ENCODE peak calls at places on chromosomes 4 and X, in six cellular contexts. Z, Q, V, H, N and X are unnamed samples.

GRCh38 chr4:687975-688694 is 816 bp downstream of the SLC49A3 start:
- DNase-seq in Q (no peak), N (no peak), H (no peak), V (no peak), Z (no peak), X (no peak)

GRCh38 chr4:55947254-55947882 is 1.4 kb upstream of the CEP135 start:
- DNase-seq in V (no peak), N (no peak), Q (no peak), H (no peak), Z (peak; percentile 36), X (peak; percentile 80)

GRCh38 chr4:8904666-8905065 is 33.0 kb upstream of the HMX1 start:
- DNase-seq in Q (no peak), H (no peak), V (no peak), Z (no peak), N (no peak), X (no peak)

GRCh38 chrX:11944486-11944885 is 186.4 kb downstream of the MSL3 start:
- DNase-seq in N (peak; percentile 68), H (no peak), Q (no peak), V (peak; percentile 26), Z (peak; percentile 82), X (peak; percentile 52)

GRCh38 chr4:73259552-73260140 is 1.0 kb upstream of the ANKRD17 start:
- DNase-seq in Q (no peak), V (no peak), N (peak; percentile 54), H (no peak), Z (peak; percentile 56), X (peak; percentile 53)

GRCh38 chr4:154293427-154293826 is 198.2 kb downstream of the DCHS2 start:
- DNase-seq in Q (no peak), H (no peak), Z (no peak), V (no peak), N (no peak), X (no peak)

GRCh38 chr4:153294631-153295030 is 49.9 kb upstream of the MND1 start:
- DNase-seq in Z (no peak), V (no peak), H (no peak), Q (no peak), N (no peak), X (peak; percentile 27)

GRCh38 chr4:169523796-169524195 is 88.6 kb downstream of the NEK1 start:
- DNase-seq in N (no peak), V (no peak), H (no peak), Q (no peak), Z (no peak), X (no peak)

GRCh38 chr4:158884280-158884679 is 115.5 kb downstream of the FNIP2 start:
- DNase-seq in H (no peak), N (peak; percentile 13), V (no peak), Q (no peak), Z (no peak), X (no peak)

GRCh38 chr4:24748758-24749350 is 46.5 kb upstream of the SOD3 start:
- DNase-seq in H (no peak), V (no peak), N (no peak), Z (no peak), Q (no peak), X (peak; percentile 33)

GRCh38 chr4:13541176-13541604 is 3.1 kb downstream of the NKX3-2 start:
- DNase-seq in N (no peak), V (no peak), Z (no peak), H (no peak), Q (no peak), X (no peak)

GRCh38 chrX:3548743-3549441 is 164.6 kb downstream of the PRKX start:
- DNase-seq in Z (peak; percentile 74), N (peak; percentile 87), H (no peak), Q (peak; percentile 49), V (no peak), X (peak; percentile 93)

GRCh38 chrX:66233206-66233605 is 69.2 kb downstream of the HEPH start:
- DNase-seq in Q (no peak), H (no peak), V (no peak), N (no peak), Z (no peak), X (no peak)

GRCh38 chrX:20361890-20362262 is 95.2 kb upstream of the RPS6KA3 start:
- DNase-seq in Q (peak; percentile 30), Z (peak; percentile 60), N (peak; percentile 51), H (no peak), V (no peak), X (peak; percentile 84)

GRCh38 chr4:85408326-85408725 is 66.6 kb upstream of the ARHGAP24 start:
- DNase-seq in V (no peak), Q (no peak), N (no peak), Z (no peak), H (no peak), X (peak; percentile 63)

GRCh38 chrX:11336201-11336600 is 43.0 kb downstream of the AMELX start:
- DNase-seq in N (no peak), Q (no peak), Z (no peak), H (no peak), V (no peak), X (no peak)

GRCh38 chrX:16934212-16934611 is 12.2 kb upstream of the REPS2 start:
- DNase-seq in Z (no peak), V (no peak), N (no peak), Q (no peak), H (no peak), X (no peak)

GRCh38 chr4:38982356-38983095 is 49.7 kb downstream of the TMEM156 start:
- DNase-seq in V (no peak), Z (peak; percentile 86), Q (peak; percentile 48), N (peak; percentile 82), H (no peak), X (no peak)

GRCh38 chrX:10813761-10814160 is 193.4 kb upstream of the MID1 start:
- DNase-seq in V (no peak), N (no peak), Z (no peak), Q (no peak), H (no peak), X (no peak)

GRCh38 chr4:40916880-40917279 is 167.1 kb downstream of the NSUN7 start:
- DNase-seq in Z (peak; percentile 52), Q (no peak), H (no peak), N (peak; percentile 57), V (no peak), X (peak; percentile 23)

GRCh38 chr4:163554870-163555465 is 60.5 kb downstream of the TMA16 start:
- DNase-seq in Z (peak; percentile 53), N (peak; percentile 40), H (no peak), V (no peak), Q (no peak), X (peak; percentile 30)

GRCh38 chr4:150994721-150995120 is 20.4 kb downstream of the LRBA start:
- DNase-seq in Z (peak; percentile 10), V (no peak), H (no peak), Q (no peak), N (no peak), X (no peak)

GRCh38 chrX:65697915-65698796 is 30.7 kb downstream of the MSN start:
- DNase-seq in N (no peak), Q (no peak), H (peak; percentile 33), V (no peak), Z (peak; percentile 38), X (peak; percentile 44)

GRCh38 chr4:184423003-184423686 is 51.2 kb downstream of the IRF2 start:
- DNase-seq in Z (no peak), V (no peak), H (no peak), N (no peak), Q (no peak), X (no peak)

DNA sequence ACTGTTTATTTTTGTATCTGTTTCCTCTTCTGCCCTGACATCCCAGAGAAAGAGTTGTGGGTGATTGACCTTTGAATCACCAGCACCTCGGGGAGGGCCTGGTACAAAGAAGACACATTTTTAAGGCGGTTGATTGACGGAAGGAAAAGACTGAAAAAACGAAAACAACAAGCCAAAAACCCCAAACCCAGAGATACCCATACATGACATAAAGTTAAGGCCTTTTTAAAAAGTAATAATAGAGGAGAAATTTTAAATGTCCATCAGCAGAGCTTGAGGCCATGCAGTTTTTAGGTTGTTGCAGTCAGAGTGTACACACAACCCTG is 110.0 kb downstream of the GNL3L start:
- DNase-seq in Q (no peak), V (no peak), Z (no peak), H (no peak), N (peak; percentile 1), X (no peak)
- H3K4me3 ChIP-seq in Q (peak overlapping the region; percentile 30), V (peak overlapping the region; percentile 46), Z (peak overlapping the region; percentile 35), H (no peak overlapping the region), N (peak overlapping the region; percentile 21), X (peak overlapping the region; percentile 16)

GRCh38 chr4:146637853-146638800 is 566 bp upstream of the POU4F2 start:
- DNase-seq in Z (no peak), N (no peak), Q (no peak), H (no peak), V (no peak), X (no peak)

GRCh38 chr4:146639414-146639814 is 721 bp downstream of the POU4F2 start:
- DNase-seq in Z (no peak), V (no peak), N (no peak), Q (no peak), H (no peak), X (no peak)

GRCh38 chr4:146640459-146641061 is 1.9 kb downstream of the POU4F2 start:
- DNase-seq in Q (no peak), Z (no peak), V (no peak), H (no peak), N (no peak), X (no peak)

GRCh38 chr4:146640021-146640425 is 1.3 kb downstream of the POU4F2 start:
- DNase-seq in V (no peak), N (no peak), Z (no peak), H (no peak), Q (no peak), X (no peak)

DNA sequence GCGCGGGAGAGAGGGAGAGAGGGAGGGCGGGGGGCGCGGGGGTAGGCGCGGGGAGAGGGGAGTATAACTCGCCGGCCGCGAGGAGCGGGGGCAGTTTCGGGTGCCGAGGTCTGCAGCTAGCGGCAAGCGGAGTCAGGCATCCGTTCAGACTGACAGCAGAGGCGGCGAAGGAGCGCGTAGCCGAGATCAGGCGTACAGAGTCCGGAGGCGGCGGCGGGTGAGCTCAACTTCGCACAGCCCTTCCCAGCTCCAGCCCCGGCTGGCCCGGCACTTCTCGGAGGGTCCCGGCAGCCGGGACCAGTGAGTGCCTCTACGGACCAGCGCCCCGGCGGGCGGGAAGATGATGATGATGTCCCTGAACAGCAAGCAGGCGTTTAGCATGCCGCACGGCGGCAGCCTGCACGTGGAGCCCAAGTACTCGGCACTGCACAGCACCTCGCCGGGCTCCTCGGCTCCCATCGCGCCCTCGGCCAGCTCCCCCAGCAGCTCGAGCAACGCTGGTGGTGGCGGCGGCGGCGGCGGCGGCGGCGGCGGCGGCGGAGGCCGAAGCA is at the start of gene POU4F2:
- DNase-seq in Q (no peak), V (no peak), N (peak; percentile 8), H (no peak), Z (peak; percentile 22), X (no peak)
- H3K4me3 ChIP-seq in Q (peak within 1 kb of the TSS; percentile 37), V (no peak within 1 kb of the TSS), N (no peak within 1 kb of the TSS), H (peak within 1 kb of the TSS; percentile 40), Z (no peak within 1 kb of the TSS), X (no peak within 1 kb of the TSS)

GRCh38 chr4:113978105-113978504 is 1.3 kb downstream of the ARSJ start:
- DNase-seq in V (no peak), N (no peak), H (no peak), Z (no peak), Q (no peak), X (no peak)
- H3K4me3 ChIP-seq in V (peak overlapping the region; percentile 92), N (peak overlapping the region; percentile 94), H (peak overlapping the region; percentile 80), Z (peak overlapping the region; percentile 79), Q (peak overlapping the region; percentile 79), X (peak overlapping the region; percentile 87)

DNA sequence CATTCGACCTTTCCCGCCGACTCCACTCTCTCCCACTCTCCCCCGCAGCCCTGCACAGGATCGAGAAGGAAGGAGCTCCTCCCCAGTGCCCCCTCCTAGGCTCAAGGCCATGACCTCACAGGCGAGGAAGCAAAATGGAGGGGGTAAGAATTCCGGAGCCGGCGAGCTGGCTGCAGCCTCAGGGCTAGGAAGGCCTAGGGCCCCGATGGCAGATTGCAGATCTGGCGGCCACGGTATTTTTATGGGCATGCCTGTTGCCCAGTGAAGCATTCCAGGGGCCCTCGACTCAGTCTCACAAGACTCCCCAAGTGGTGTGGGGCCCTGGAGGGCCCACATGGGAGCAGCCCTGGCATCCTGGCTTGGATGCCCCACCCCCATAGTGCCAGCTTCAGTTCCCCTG is 942 bp upstream of the L1CAM start:
- DNase-seq in V (no peak), H (no peak), N (no peak), Z (no peak), Q (no peak), X (no peak)
- H3K4me3 ChIP-seq in V (no peak overlapping the region), H (no peak overlapping the region), N (no peak overlapping the region), Z (no peak overlapping the region), Q (no peak overlapping the region), X (no peak overlapping the region)